ENCODE peak calls at places on chromosome 9, in ten cellular contexts. One of them, this sample, is unnamed.

GRCh38 chr9:75974006-75974766 is 83.7 kb downstream of the PCSK5 start:
- DNase-seq in brain microvascular endothelial cell: no peak
- DNase-seq in tibial artery: no peak
- DNase-seq in right cardiac atrium: peak
- DNase-seq in AG04449: no peak
- DNase-seq in GM12865: no peak
- DNase-seq in colonic mucosa: no peak
- DNase-seq in cardiac muscle cell: peak
- DNase-seq in fibroblast of lung: no peak
- DNase-seq in CD4-positive, alpha-beta memory T cell: no peak
- DNase-seq in this sample: no peak

GRCh38 chr9:110128664-110129329 is 79.2 kb downstream of the C9orf152 start:
- DNase-seq in brain microvascular endothelial cell: peak
- DNase-seq in right cardiac atrium: no peak
- DNase-seq in colonic mucosa: no peak
- DNase-seq in AG04449: no peak
- DNase-seq in CD4-positive, alpha-beta memory T cell: no peak
- DNase-seq in cardiac muscle cell: no peak
- DNase-seq in tibial artery: no peak
- DNase-seq in fibroblast of lung: no peak
- DNase-seq in GM12865: peak
- DNase-seq in this sample: no peak

GRCh38 chr9:98795970-98796363 is 388 bp downstream of the ANKS6 start:
- DNase-seq in AG04449: no peak
- DNase-seq in tibial artery: no peak
- DNase-seq in cardiac muscle cell: no peak
- DNase-seq in CD4-positive, alpha-beta memory T cell: peak
- DNase-seq in brain microvascular endothelial cell: no peak
- DNase-seq in right cardiac atrium: peak
- DNase-seq in colonic mucosa: peak
- DNase-seq in GM12865: no peak
- DNase-seq in fibroblast of lung: no peak
- DNase-seq in this sample: no peak

GRCh38 chr9:97749928-97750327 is 52.8 kb upstream of the XPA start:
- DNase-seq in cardiac muscle cell: no peak
- DNase-seq in GM12865: no peak
- DNase-seq in colonic mucosa: no peak
- DNase-seq in CD4-positive, alpha-beta memory T cell: no peak
- DNase-seq in AG04449: no peak
- DNase-seq in tibial artery: no peak
- DNase-seq in brain microvascular endothelial cell: no peak
- DNase-seq in right cardiac atrium: no peak
- DNase-seq in fibroblast of lung: no peak
- DNase-seq in this sample: no peak

GRCh38 chr9:130932220-130933069 is 6.6 kb downstream of the FIBCD1 start:
- DNase-seq in colonic mucosa: no peak
- DNase-seq in tibial artery: no peak
- DNase-seq in cardiac muscle cell: peak
- DNase-seq in AG04449: no peak
- DNase-seq in GM12865: peak
- DNase-seq in fibroblast of lung: no peak
- DNase-seq in brain microvascular endothelial cell: no peak
- DNase-seq in CD4-positive, alpha-beta memory T cell: no peak
- DNase-seq in right cardiac atrium: peak
- DNase-seq in this sample: no peak

GRCh38 chr9:16689352-16689938 is 181.0 kb downstream of the BNC2 start:
- DNase-seq in CD4-positive, alpha-beta memory T cell: no peak
- DNase-seq in cardiac muscle cell: peak
- DNase-seq in right cardiac atrium: peak
- DNase-seq in GM12865: no peak
- DNase-seq in AG04449: no peak
- DNase-seq in brain microvascular endothelial cell: peak
- DNase-seq in colonic mucosa: no peak
- DNase-seq in fibroblast of lung: peak
- DNase-seq in tibial artery: peak
- DNase-seq in this sample: no peak

GRCh38 chr9:28782630-28783029 is 1209.3 kb upstream of the C9orf72 start:
- DNase-seq in brain microvascular endothelial cell: no peak
- DNase-seq in AG04449: no peak
- DNase-seq in colonic mucosa: no peak
- DNase-seq in CD4-positive, alpha-beta memory T cell: no peak
- DNase-seq in right cardiac atrium: no peak
- DNase-seq in fibroblast of lung: no peak
- DNase-seq in cardiac muscle cell: peak
- DNase-seq in tibial artery: no peak
- DNase-seq in GM12865: no peak
- DNase-seq in this sample: no peak

GRCh38 chr9:135671591-135672041 is 8.5 kb downstream of the LCN9 start:
- DNase-seq in AG04449: no peak
- DNase-seq in GM12865: no peak
- DNase-seq in right cardiac atrium: no peak
- DNase-seq in brain microvascular endothelial cell: no peak
- DNase-seq in tibial artery: no peak
- DNase-seq in colonic mucosa: no peak
- DNase-seq in CD4-positive, alpha-beta memory T cell: no peak
- DNase-seq in fibroblast of lung: no peak
- DNase-seq in cardiac muscle cell: no peak
- DNase-seq in this sample: peak

GRCh38 chr9:104944871-104945270 is 16.9 kb upstream of the ABCA1 start:
- DNase-seq in GM12865: no peak
- DNase-seq in colonic mucosa: no peak
- DNase-seq in CD4-positive, alpha-beta memory T cell: no peak
- DNase-seq in cardiac muscle cell: no peak
- DNase-seq in tibial artery: no peak
- DNase-seq in right cardiac atrium: no peak
- DNase-seq in fibroblast of lung: no peak
- DNase-seq in AG04449: no peak
- DNase-seq in brain microvascular endothelial cell: no peak
- DNase-seq in this sample: no peak

DNA sequence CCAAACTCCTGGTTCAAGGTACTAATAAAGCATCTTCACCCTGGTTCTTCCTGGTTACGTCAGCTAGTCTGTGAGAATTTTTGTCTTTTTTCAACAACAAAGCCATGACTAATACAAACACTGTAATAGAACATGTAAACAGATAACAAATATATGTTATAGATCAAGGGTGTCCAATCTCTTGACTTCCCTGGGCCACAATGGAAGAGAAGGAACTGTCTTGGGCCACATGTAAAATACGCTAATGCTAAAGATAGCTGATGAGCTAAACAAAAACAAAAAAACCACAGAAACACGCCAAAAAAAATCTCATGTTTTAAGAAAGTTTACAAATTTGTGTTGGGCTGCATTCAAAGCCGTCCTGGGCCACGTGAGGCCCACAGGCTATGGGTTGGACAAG is 124.5 kb upstream of the GNA14 start:
- DNase-seq in brain microvascular endothelial cell: no peak
- DNase-seq in CD4-positive, alpha-beta memory T cell: no peak
- DNase-seq in AG04449: no peak
- DNase-seq in fibroblast of lung: no peak
- DNase-seq in GM12865: peak
- DNase-seq in tibial artery: no peak
- DNase-seq in right cardiac atrium: no peak
- DNase-seq in cardiac muscle cell: no peak
- DNase-seq in colonic mucosa: no peak
- DNase-seq in this sample: no peak
- H3K4me3 ChIP-seq in brain microvascular endothelial cell: no peak
- H3K4me3 ChIP-seq in CD4-positive, alpha-beta memory T cell: no peak
- H3K4me3 ChIP-seq in AG04449: no peak
- H3K4me3 ChIP-seq in fibroblast of lung: no peak
- H3K4me3 ChIP-seq in GM12865: no peak
- H3K4me3 ChIP-seq in tibial artery: no peak
- H3K4me3 ChIP-seq in right cardiac atrium: no peak
- H3K4me3 ChIP-seq in cardiac muscle cell: no peak
- H3K4me3 ChIP-seq in colonic mucosa: no peak
- H3K4me3 ChIP-seq in this sample: no peak

DNA sequence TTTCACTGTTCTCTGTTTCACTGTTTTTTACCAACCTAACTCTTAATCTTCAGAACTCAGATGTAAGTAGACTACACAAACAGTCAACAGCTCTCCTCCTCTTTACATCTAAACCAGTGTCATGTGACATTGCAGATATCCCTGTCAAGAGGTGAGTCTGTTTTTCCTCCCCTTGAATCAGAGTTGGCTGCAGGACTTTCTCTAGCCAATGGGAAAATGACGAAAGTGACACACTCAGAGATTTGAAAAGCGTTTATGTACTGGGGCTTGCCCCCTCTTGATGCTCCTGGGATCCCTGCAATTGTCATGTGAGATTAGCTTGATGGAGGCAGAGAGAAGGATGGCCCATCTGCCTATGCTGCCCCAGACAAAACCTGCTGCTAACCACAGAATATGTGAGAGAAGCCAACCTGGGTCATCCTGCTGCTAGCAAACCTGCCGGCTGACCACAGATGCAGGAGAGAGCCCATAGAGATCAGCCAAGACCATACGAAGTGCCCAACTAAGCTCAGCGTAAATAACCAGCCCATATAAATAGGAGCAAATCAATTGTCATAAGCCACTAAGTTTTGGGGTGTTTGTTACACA is 111.1 kb downstream of the ASTN2 start:
- DNase-seq in right cardiac atrium: no peak
- DNase-seq in AG04449: no peak
- DNase-seq in CD4-positive, alpha-beta memory T cell: no peak
- DNase-seq in tibial artery: no peak
- DNase-seq in colonic mucosa: no peak
- DNase-seq in brain microvascular endothelial cell: no peak
- DNase-seq in GM12865: no peak
- DNase-seq in fibroblast of lung: no peak
- DNase-seq in cardiac muscle cell: no peak
- DNase-seq in this sample: no peak
- H3K4me3 ChIP-seq in right cardiac atrium: no peak
- H3K4me3 ChIP-seq in AG04449: no peak
- H3K4me3 ChIP-seq in CD4-positive, alpha-beta memory T cell: no peak
- H3K4me3 ChIP-seq in tibial artery: no peak
- H3K4me3 ChIP-seq in colonic mucosa: no peak
- H3K4me3 ChIP-seq in brain microvascular endothelial cell: no peak
- H3K4me3 ChIP-seq in GM12865: no peak
- H3K4me3 ChIP-seq in fibroblast of lung: no peak
- H3K4me3 ChIP-seq in cardiac muscle cell: no peak
- H3K4me3 ChIP-seq in this sample: no peak

DNA sequence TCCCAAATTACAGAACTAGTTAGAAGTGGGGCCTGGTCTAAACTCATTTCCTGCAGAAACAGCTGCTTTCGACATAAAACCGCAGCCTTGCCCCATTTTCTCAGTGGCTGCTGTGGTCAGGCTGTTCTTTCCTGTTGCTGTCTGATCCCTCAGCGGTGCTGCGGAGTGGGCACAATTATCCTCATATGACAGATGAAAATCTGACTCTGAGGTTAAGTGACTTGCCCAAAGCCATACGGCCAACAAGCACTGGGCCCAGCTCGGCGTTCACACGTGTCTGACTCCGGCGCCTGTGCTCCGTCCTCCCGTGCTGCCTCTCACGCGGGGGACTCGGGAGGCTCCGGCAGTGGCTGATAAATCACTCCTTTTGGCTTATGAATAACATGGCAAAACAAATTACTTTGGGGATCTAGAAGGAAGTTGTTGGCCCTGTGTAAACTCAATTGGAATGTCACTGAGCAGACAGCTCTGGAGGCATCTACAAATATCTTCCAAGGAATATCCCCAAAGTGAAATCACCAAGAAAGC is 142.6 kb upstream of the LMX1B start:
- DNase-seq in fibroblast of lung: peak
- DNase-seq in brain microvascular endothelial cell: no peak
- DNase-seq in cardiac muscle cell: peak
- DNase-seq in colonic mucosa: peak
- DNase-seq in CD4-positive, alpha-beta memory T cell: peak
- DNase-seq in GM12865: peak
- DNase-seq in tibial artery: peak
- DNase-seq in AG04449: peak
- DNase-seq in right cardiac atrium: peak
- DNase-seq in this sample: no peak
- H3K4me3 ChIP-seq in fibroblast of lung: no peak
- H3K4me3 ChIP-seq in brain microvascular endothelial cell: no peak
- H3K4me3 ChIP-seq in cardiac muscle cell: no peak
- H3K4me3 ChIP-seq in colonic mucosa: no peak
- H3K4me3 ChIP-seq in CD4-positive, alpha-beta memory T cell: peak
- H3K4me3 ChIP-seq in GM12865: no peak
- H3K4me3 ChIP-seq in tibial artery: no peak
- H3K4me3 ChIP-seq in AG04449: peak
- H3K4me3 ChIP-seq in right cardiac atrium: no peak
- H3K4me3 ChIP-seq in this sample: peak

GRCh38 chr9:95491543-95492330 is 25.0 kb downstream of the PTCH1 start:
- DNase-seq in fibroblast of lung: no peak
- DNase-seq in GM12865: no peak
- DNase-seq in right cardiac atrium: no peak
- DNase-seq in CD4-positive, alpha-beta memory T cell: peak
- DNase-seq in colonic mucosa: no peak
- DNase-seq in cardiac muscle cell: no peak
- DNase-seq in tibial artery: no peak
- DNase-seq in AG04449: no peak
- DNase-seq in brain microvascular endothelial cell: no peak
- DNase-seq in this sample: no peak
- H3K4me3 ChIP-seq in fibroblast of lung: no peak
- H3K4me3 ChIP-seq in GM12865: no peak
- H3K4me3 ChIP-seq in right cardiac atrium: no peak
- H3K4me3 ChIP-seq in CD4-positive, alpha-beta memory T cell: no peak
- H3K4me3 ChIP-seq in colonic mucosa: no peak
- H3K4me3 ChIP-seq in cardiac muscle cell: no peak
- H3K4me3 ChIP-seq in tibial artery: no peak
- H3K4me3 ChIP-seq in AG04449: no peak
- H3K4me3 ChIP-seq in brain microvascular endothelial cell: no peak
- H3K4me3 ChIP-seq in this sample: no peak

This sample was measured in dorsolateral prefrontal cortex.